ENCODE peak calls at places on chromosomes 5 and 9, in six cellular contexts. P, N, Q, X, G and O are unnamed samples.

GRCh38 chr5:37840036-37840909 is at the start of gene GDNF:
- DNase-seq in X (no peak), P (peak), G (no peak), Q (peak), N (peak), O (no peak)

GRCh38 chr5:137220523-137220927 is 278.6 kb downstream of the SPOCK1 start:
- DNase-seq in G (peak), Q (peak), P (peak), N (no peak), X (peak), O (peak)

GRCh38 chr5:58987193-58987592 is 404.3 kb downstream of the RAB3C start:
- DNase-seq in P (no peak), N (no peak), X (no peak), Q (no peak), G (no peak), O (no peak)

GRCh38 chr5:154519375-154519774 is 41.3 kb upstream of the HAND1 start:
- DNase-seq in G (no peak), N (no peak), P (no peak), Q (peak), X (no peak), O (no peak)

GRCh38 chr9:129071526-129072131 is 9.3 kb upstream of the DOLPP1 start:
- DNase-seq in N (peak), G (no peak), P (no peak), Q (no peak), X (no peak), O (no peak)

GRCh38 chr5:72378636-72379289 is 58.6 kb downstream of the PTCD2 start:
- DNase-seq in N (no peak), X (no peak), Q (peak), G (peak), P (peak), O (peak)

GRCh38 chr9:80605129-80605528 is 1033.4 kb downstream of the TLE4 start:
- DNase-seq in Q (peak), X (no peak), G (no peak), N (no peak), P (peak), O (peak)

GRCh38 chr5:27748847-27749246 is 710.5 kb upstream of the CDH9 start:
- DNase-seq in P (no peak), G (no peak), Q (no peak), N (no peak), X (no peak), O (no peak)

GRCh38 chr5:80781356-80781755 is 126.6 kb upstream of the DHFR start:
- DNase-seq in X (no peak), N (no peak), P (no peak), G (no peak), Q (peak), O (no peak)

GRCh38 chr5:60856059-60856458 is 12.0 kb upstream of the ELOVL7 start:
- DNase-seq in Q (peak), X (peak), N (no peak), P (peak), G (no peak), O (no peak)

GRCh38 chr5:135029468-135030122 is 4.4 kb downstream of the PITX1 start:
- DNase-seq in X (no peak), G (no peak), Q (no peak), P (no peak), N (no peak), O (no peak)

GRCh38 chr9:37335238-37335637 is 87.3 kb upstream of the GRHPR start:
- DNase-seq in G (no peak), P (no peak), X (no peak), N (no peak), Q (no peak), O (no peak)

GRCh38 chr9:37331871-37332270 is 90.6 kb upstream of the GRHPR start:
- DNase-seq in X (no peak), Q (no peak), P (no peak), N (no peak), G (no peak), O (no peak)

GRCh38 chr9:37332581-37332980 is 89.9 kb upstream of the GRHPR start:
- DNase-seq in N (no peak), Q (no peak), X (no peak), G (no peak), P (no peak), O (no peak)

GRCh38 chr9:37336150-37336549 is 86.3 kb upstream of the GRHPR start:
- DNase-seq in X (no peak), Q (no peak), P (no peak), G (no peak), N (no peak), O (no peak)

GRCh38 chr9:37333288-37333687 is 89.2 kb upstream of the GRHPR start:
- DNase-seq in G (no peak), P (no peak), Q (no peak), N (no peak), X (no peak), O (no peak)
- TF ChIP-seq CTCF in G (no peak), P (no peak), Q (no peak), N (no peak), X (no peak), O (no peak)

GRCh38 chr5:132466453-132467291 is 23.9 kb downstream of the IRF1 start:
- DNase-seq in P (peak), X (no peak), G (no peak), Q (no peak), N (peak), O (no peak)
- H3K4me3 ChIP-seq in P (no peak), X (no peak), G (no peak), Q (no peak), N (no peak), O (no peak)

DNA sequence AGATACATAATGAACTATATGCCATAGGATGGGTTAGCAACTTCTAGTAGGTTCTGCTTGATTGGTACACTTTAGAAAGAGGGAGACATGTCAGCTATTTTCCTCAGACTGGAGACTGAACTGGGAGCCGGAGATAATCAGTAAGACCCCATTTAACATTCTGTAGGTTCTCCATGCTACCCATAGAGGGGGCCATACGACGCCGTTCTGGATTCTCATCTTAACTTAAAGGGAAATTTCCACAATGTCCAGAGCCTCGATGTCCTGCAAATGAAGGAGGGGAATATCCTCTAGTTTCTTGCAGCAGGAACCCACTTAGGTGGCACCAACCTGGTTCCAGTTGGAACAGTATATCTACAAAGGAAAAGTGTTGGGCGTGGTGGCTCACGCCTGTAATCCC is 22.3 kb upstream of the NPM1 start:
- DNase-seq in P (no peak), X (no peak), N (no peak), G (no peak), Q (peak), O (no peak)
- TF ChIP-seq CTCF in P (peak), X (peak), N (no peak), G (peak), Q (peak), O (peak)

GRCh38 chr9:110671849-110672248 is 3.3 kb downstream of the MUSK start:
- DNase-seq in G (no peak), X (no peak), N (no peak), Q (no peak), P (no peak), O (no peak)

GRCh38 chr9:110669439-110669838 is 848 bp downstream of the MUSK start:
- DNase-seq in G (no peak), Q (peak), P (peak), N (no peak), X (no peak), O (no peak)

GRCh38 chr9:110672873-110673508 is 4.4 kb downstream of the MUSK start:
- DNase-seq in N (no peak), P (no peak), G (no peak), Q (no peak), X (no peak), O (no peak)

DNA sequence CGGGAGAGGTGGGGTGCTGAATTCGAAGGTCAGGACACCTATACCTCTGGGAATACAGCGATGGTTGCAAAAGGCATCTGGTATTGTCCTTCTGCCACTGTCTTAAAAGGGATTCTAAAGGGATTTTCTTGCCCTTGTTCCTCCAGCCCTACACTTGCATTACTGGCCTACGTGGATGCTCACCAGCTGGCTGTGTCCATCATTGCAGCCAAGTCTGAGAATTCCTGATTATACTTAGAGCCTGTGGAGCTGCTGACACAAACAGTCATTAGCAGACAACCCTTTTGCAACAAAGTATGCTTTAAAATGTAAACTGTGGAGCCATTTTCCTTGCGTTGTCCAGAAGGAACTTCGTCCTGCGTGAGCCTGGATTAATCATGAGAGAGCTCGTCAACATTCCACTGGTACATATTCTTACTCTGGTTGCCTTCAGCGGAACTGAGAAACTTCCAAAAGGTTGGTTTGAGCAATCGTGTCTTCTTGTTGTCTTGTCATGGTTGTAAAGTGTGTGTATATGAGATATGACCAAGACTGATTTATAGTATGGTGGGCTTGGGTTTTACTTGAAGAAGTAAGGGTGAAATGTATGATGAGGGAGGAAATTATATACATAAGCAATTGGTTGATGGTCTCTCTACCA is at the start of gene MUSK:
- DNase-seq in G (no peak), N (no peak), Q (no peak), P (no peak), X (no peak), O (no peak)
- H3K4me3 ChIP-seq in G (no peak), N (no peak), Q (no peak), P (no peak), X (no peak), O (no peak)

DNA sequence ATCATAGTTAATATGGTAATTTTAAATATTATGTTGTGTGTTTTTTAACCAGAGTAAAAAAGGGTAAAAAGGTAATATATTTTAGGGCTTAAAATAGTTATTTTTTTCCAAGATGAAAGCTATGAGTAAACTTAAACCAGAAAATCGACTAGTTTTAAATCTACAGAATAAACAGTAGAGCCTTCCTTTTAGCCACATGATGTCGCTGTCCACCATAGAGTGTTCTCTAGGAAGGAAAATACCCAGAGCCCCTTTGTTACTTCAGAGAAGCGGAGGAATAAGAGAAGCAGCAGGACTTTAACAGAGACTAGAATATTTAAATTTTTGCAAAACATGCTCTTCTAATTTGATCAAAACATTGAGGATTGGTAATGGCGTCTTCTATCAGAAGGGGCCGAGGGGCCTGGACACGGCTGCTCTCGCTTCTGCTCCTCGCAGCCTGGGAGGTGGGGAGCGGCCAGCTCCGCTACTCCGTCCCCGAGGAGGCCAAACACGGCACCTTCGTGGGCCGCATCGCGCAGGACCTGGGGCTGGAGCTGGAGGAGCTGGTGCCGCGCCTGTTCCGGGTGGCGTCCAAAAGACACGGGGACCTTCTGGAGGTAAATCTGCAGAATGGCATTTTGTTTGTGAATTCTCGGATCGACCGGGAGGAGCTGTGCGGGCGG is at the start of gene PCDHA2:
- DNase-seq in P (no peak), X (no peak), N (no peak), Q (no peak), G (no peak), O (no peak)
- TF ChIP-seq CTCF in P (no peak), X (no peak), N (no peak), Q (no peak), G (peak), O (no peak)

DNA sequence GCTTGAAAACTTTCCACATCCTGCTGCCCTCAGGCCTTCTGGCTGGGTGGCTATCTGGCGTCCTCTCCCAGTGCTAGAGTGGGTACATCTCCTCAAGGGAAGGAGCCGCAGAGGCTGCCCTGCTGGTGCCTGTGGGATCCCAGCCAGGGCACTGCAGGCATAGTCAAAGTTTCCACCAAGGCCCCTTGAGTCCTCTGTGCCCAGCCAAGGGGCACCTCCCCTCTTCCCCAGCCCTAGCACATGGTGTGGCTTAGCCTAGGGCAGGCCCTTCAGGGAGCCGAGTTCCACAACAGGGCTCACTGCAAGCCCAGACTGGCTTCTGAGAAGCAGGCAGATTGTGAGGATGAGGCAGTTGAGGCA is 103.2 kb downstream of the RGS3 start:
- DNase-seq in P (no peak), G (no peak), N (no peak), Q (no peak), X (no peak), O (no peak)
- H3K4me3 ChIP-seq in P (peak), G (no peak), N (no peak), Q (peak), X (peak), O (no peak)

DNA sequence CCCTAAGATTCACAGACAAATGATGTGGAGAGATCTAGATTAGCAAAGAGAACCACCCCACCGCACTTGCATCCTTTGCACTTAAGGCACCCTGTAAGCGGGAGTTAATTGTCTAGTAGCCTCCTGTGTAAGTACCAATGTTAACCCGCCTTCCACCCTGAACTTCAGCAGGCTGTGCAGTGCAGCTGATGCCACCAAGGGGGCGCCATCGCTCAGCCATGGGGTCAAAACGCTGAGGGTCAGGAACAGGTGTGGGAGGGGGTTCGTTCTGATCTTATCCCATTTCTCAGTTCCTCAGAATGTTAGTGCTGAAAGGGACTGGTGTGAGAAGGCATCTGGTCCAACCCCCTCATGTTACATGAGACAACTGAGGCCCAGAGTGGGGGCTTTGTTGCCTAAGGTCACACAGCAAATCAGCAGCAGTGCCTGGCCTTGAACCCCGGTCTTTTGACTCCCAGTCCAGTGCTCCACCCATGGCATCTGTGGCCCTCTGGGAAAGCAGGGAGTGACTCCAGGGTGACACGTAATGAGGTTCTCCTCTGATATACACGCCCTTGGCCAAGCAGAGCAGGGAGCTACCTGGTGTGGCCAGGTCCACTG is 57.3 kb downstream of the CYFIP2 start:
- DNase-seq in P (no peak), G (no peak), Q (no peak), N (no peak), X (no peak), O (no peak)
- TF ChIP-seq CTCF in P (peak), G (peak), Q (peak), N (no peak), X (peak), O (peak)

GRCh38 chr5:5971227-5971626 is 407.1 kb downstream of the MED10 start:
- DNase-seq in N (no peak), P (no peak), X (no peak), Q (no peak), G (no peak), O (no peak)
- H3K4me3 ChIP-seq in N (no peak), P (no peak), X (no peak), Q (no peak), G (no peak), O (no peak)